ENCODE peak calls at places on chromosomes 4 and X, in ten cellular contexts. C, L, J, R, Y, P, D, G, B and E are unnamed samples.

GRCh38 chrX:38817004-38817703 is 15.9 kb downstream of the MID1IP1 start:
- DNase-seq in C (no peak), L (peak), J (no peak), R (peak), Y (peak), P (peak), D (peak), G (no peak), B (no peak), E (peak)

GRCh38 chr4:96352051-96352517 is 512.2 kb downstream of the PDHA2 start:
- DNase-seq in C (no peak), L (peak), J (no peak), R (peak), Y (no peak), P (no peak), D (peak), G (peak), B (no peak), E (no peak)

GRCh38 chr4:1295405-1296055 is 5.8 kb downstream of the MAEA start:
- DNase-seq in C (no peak), L (no peak), J (no peak), R (no peak), Y (no peak), P (no peak), D (no peak), G (no peak), B (no peak), E (no peak)

GRCh38 chr4:152628128-152628527 is 51.7 kb downstream of the TMEM154 start:
- DNase-seq in C (no peak), L (peak), J (no peak), R (no peak), Y (peak), P (peak), D (peak), G (no peak), B (no peak), E (peak)

GRCh38 chrX:19566359-19567141 is 51.2 kb upstream of the MAP3K15 start:
- DNase-seq in C (no peak), L (peak), J (no peak), R (peak), Y (no peak), P (no peak), D (peak), G (peak), B (no peak), E (no peak)

GRCh38 chrX:13090261-13091110 is 46.1 kb upstream of the FAM9C start:
- DNase-seq in C (no peak), L (peak), J (no peak), R (peak), Y (no peak), P (no peak), D (no peak), G (no peak), B (no peak), E (no peak)

GRCh38 chrX:106980952-106981626 is 18.9 kb downstream of the MORC4 start:
- DNase-seq in C (no peak), L (no peak), J (no peak), R (no peak), Y (no peak), P (no peak), D (no peak), G (no peak), B (no peak), E (no peak)

GRCh38 chr4:64581422-64581821 is 172.2 kb upstream of the TECRL start:
- DNase-seq in C (no peak), L (peak), J (peak), R (peak), Y (no peak), P (no peak), D (peak), G (peak), B (no peak), E (peak)

GRCh38 chrX:130485870-130486269 is 84.1 kb downstream of the RBMX2 start:
- DNase-seq in C (no peak), L (no peak), J (no peak), R (no peak), Y (no peak), P (no peak), D (no peak), G (no peak), B (no peak), E (no peak)

GRCh38 chr4:53644607-53645006 is 53.3 kb upstream of the LNX1 start:
- DNase-seq in C (no peak), L (no peak), J (no peak), R (no peak), Y (no peak), P (no peak), D (no peak), G (no peak), B (no peak), E (no peak)

GRCh38 chrX:41334866-41335589 is 1.1 kb downstream of the DDX3X start:
- DNase-seq in C (peak), L (peak), J (no peak), R (peak), Y (peak), P (peak), D (peak), G (peak), B (peak), E (peak)

GRCh38 chr4:188872809-188873208 is 733.6 kb downstream of the TRIML1 start:
- DNase-seq in C (no peak), L (no peak), J (no peak), R (no peak), Y (no peak), P (no peak), D (no peak), G (no peak), B (no peak), E (no peak)

GRCh38 chrX:78710146-78710545 is 37.4 kb upstream of the LPAR4 start:
- DNase-seq in C (no peak), L (no peak), J (no peak), R (no peak), Y (no peak), P (no peak), D (peak), G (peak), B (no peak), E (peak)

GRCh38 chr4:10093801-10094552 is 22.6 kb downstream of the WDR1 start:
- DNase-seq in C (no peak), L (peak), J (no peak), R (peak), Y (no peak), P (peak), D (peak), G (peak), B (no peak), E (peak)

GRCh38 chr4:80266902-80267380 is 477 bp downstream of the FGF5 start:
- DNase-seq in C (no peak), L (peak), J (no peak), R (peak), Y (no peak), P (no peak), D (peak), G (peak), B (no peak), E (peak)

DNA sequence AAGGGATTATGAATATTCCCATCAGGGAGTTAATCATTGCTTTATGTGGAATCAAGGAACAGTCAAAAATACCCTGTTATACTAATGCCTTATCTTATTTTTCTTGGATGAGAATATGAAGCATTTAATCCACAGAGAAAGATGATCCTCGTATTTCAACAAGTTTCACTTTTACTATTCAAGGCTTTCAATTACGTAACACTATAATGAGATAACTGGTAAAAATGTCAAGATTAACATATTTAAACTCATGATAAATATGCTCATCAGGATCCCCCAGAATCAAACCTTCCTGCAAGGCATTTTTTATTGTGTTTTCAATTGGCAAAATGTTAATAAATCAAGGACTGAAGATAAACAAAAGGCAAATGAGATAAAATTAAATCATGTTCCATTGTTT is 5.1 kb downstream of the ZXDA start:
- DNase-seq in C (no peak), L (peak), J (no peak), R (peak), Y (no peak), P (no peak), D (peak), G (no peak), B (no peak), E (no peak)
- H3K4me3 ChIP-seq in C (no peak), L (no peak), J (no peak), R (peak), Y (peak), P (peak), D (peak), G (no peak), B (no peak), E (peak)

GRCh38 chr4:65670331-65671031 is at the start of gene EPHA5:
- DNase-seq in C (peak), L (peak), J (no peak), R (peak), Y (peak), P (peak), D (peak), G (peak), B (no peak), E (peak)
- TF ChIP-seq CTCF in C (peak), L (no peak), J (no peak), R (peak), Y (peak), P (no peak), D (no peak), G (peak), B (no peak), E (peak)

DNA sequence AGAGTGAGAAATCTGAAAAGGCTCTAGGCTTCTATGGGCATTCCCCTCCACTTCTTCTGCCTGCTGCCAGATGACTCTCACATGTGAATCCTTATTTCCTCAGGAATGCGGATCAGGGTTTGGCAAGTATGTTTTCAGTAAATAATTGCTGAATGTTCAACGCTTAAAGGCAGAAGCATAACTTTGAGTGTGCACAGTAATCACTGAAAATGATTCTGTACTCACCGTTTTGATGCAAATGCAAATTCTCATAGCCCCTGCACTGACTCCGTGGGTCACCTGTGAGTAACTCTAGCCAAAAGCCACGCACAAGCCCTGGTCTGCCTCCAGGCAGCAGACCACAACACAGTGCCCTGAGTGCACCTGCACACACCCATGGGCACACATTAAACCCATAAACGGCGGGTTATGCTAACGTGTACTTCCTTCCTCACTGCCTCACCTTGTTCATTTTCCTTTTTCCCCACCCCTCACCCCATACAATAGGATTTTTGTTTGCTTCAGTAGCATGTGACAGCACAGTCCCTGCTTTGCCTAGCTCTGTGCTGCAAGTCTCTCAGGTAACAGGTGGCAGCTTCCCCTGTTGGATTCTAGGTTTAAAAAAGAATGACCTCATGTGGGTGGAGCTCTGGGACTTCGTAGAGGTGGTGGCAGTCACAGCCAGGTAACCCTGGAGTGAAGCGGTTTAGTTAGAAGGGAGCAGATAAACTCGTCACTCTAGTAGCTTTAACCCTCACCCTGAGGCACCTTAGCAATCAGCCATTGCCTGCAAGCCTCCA is at the start of gene ARHGEF38:
- DNase-seq in C (no peak), L (no peak), J (no peak), R (no peak), Y (no peak), P (no peak), D (peak), G (peak), B (no peak), E (no peak)
- H3K4me3 ChIP-seq in C (no peak), L (no peak), J (no peak), R (no peak), Y (no peak), P (no peak), D (no peak), G (no peak), B (no peak), E (no peak)

GRCh38 chr4:2786794-2787229 is 6.1 kb upstream of the SH3BP2 start:
- DNase-seq in C (no peak), L (no peak), J (no peak), R (no peak), Y (no peak), P (no peak), D (no peak), G (no peak), B (no peak), E (no peak)

GRCh38 chr4:2788532-2789103 is 4.3 kb upstream of the SH3BP2 start:
- DNase-seq in C (no peak), L (peak), J (no peak), R (no peak), Y (peak), P (no peak), D (no peak), G (no peak), B (no peak), E (no peak)

GRCh38 chr4:2788101-2788500 is 4.8 kb upstream of the SH3BP2 start:
- DNase-seq in C (no peak), L (no peak), J (no peak), R (no peak), Y (no peak), P (no peak), D (no peak), G (no peak), B (no peak), E (no peak)

GRCh38 chr4:2786152-2786671 is 6.7 kb upstream of the SH3BP2 start:
- DNase-seq in C (no peak), L (no peak), J (no peak), R (no peak), Y (no peak), P (no peak), D (no peak), G (no peak), B (no peak), E (no peak)

GRCh38 chr4:2787230-2788100 is 5.4 kb upstream of the SH3BP2 start:
- DNase-seq in C (no peak), L (no peak), J (no peak), R (no peak), Y (no peak), P (peak), D (no peak), G (no peak), B (no peak), E (no peak)
- TF ChIP-seq CTCF in C (peak), L (no peak), J (no peak), R (no peak), Y (peak), P (no peak), D (no peak), G (no peak), B (no peak), E (no peak)